ENCODE peak calls at places on chromosomes 11 and 22, in nine cellular contexts. T, V, M, Y, R, G, I, Q and K are unnamed samples.

GRCh38 chr11:64355078-64355940 is 3.7 kb upstream of the RPS6KA4 start:
- DNase-seq in T (peak), V (peak), M (no peak), Y (peak), R (peak), G (peak), I (peak), Q (peak), K (peak)

GRCh38 chr22:46795140-46795539 is 32.7 kb downstream of the TBC1D22A start:
- DNase-seq in T (no peak), V (no peak), M (no peak), Y (no peak), R (no peak), G (no peak), I (no peak), Q (no peak), K (no peak)

GRCh38 chr22:23815781-23816551 is 22.8 kb downstream of the DERL3 start:
- DNase-seq in T (no peak), V (no peak), M (peak), Y (no peak), R (no peak), G (no peak), I (no peak), Q (no peak), K (peak)

GRCh38 chr22:50545522-50546325 is at the start of gene KLHDC7B:
- DNase-seq in T (no peak), V (no peak), M (no peak), Y (no peak), R (peak), G (no peak), I (no peak), Q (no peak), K (no peak)

GRCh38 chr11:14202263-14203173 is 156.5 kb downstream of the RRAS2 start:
- DNase-seq in T (no peak), V (no peak), M (no peak), Y (no peak), R (no peak), G (no peak), I (no peak), Q (no peak), K (no peak)

GRCh38 chr11:35539781-35540281 is 14.4 kb upstream of the PAMR1 start:
- DNase-seq in T (no peak), V (peak), M (no peak), Y (no peak), R (no peak), G (no peak), I (no peak), Q (peak), K (no peak)

GRCh38 chr11:125335101-125335500 is 161.0 kb downstream of the FEZ1 start:
- DNase-seq in T (no peak), V (no peak), M (no peak), Y (peak), R (no peak), G (no peak), I (no peak), Q (no peak), K (no peak)

GRCh38 chr11:86802601-86803051 is 2.3 kb downstream of the PRSS23 start:
- DNase-seq in T (peak), V (peak), M (peak), Y (no peak), R (peak), G (peak), I (peak), Q (peak), K (no peak)

GRCh38 chr11:124915541-124916369 is 3.3 kb upstream of the HEPN1 start:
- DNase-seq in T (no peak), V (peak), M (no peak), Y (no peak), R (no peak), G (no peak), I (no peak), Q (peak), K (no peak)

GRCh38 chr22:37202706-37203105 is 9.6 kb downstream of the SSTR3 start:
- DNase-seq in T (no peak), V (no peak), M (no peak), Y (no peak), R (no peak), G (no peak), I (no peak), Q (no peak), K (no peak)

GRCh38 chr22:20865331-20865730 is 6.5 kb downstream of the SNAP29 start:
- DNase-seq in T (no peak), V (no peak), M (no peak), Y (no peak), R (no peak), G (no peak), I (no peak), Q (no peak), K (no peak)

GRCh38 chr11:61145228-61146005 is 15.8 kb downstream of the VPS37C start:
- DNase-seq in T (no peak), V (no peak), M (no peak), Y (no peak), R (no peak), G (no peak), I (no peak), Q (no peak), K (no peak)

GRCh38 chr22:38505595-38506117 is 455 bp downstream of the DDX17 start:
- DNase-seq in T (no peak), V (no peak), M (no peak), Y (peak), R (peak), G (peak), I (peak), Q (peak), K (peak)

GRCh38 chr11:69268911-69269310 is 25.0 kb upstream of the MYEOV start:
- DNase-seq in T (no peak), V (no peak), M (no peak), Y (no peak), R (no peak), G (no peak), I (no peak), Q (no peak), K (no peak)

GRCh38 chr11:75954039-75954438 is 139.0 kb downstream of the UVRAG start:
- DNase-seq in T (no peak), V (peak), M (no peak), Y (no peak), R (no peak), G (no peak), I (no peak), Q (no peak), K (no peak)